ENCODE peak calls at places on chromosomes 12 and 14, in eight cellular contexts. One of them, this sample, is unnamed.

GRCh38 chr12:113700943-113701342 is 229.3 kb upstream of the LHX5 start:
- DNase-seq in mesendoderm: peak; percentile 89
- DNase-seq in GM10248: no peak
- DNase-seq in A549: no peak
- DNase-seq in Right ventricle myocardium superior: no peak
- DNase-seq in choroid plexus epithelial cell: peak; percentile 50
- DNase-seq in hepatocyte: peak; percentile 28
- DNase-seq in activated CD8-positive, alpha-beta memory T cell treated with anti-CD3 and anti-CD28 coated beads for 24 hours: no peak
- DNase-seq in this sample: peak; percentile 31

GRCh38 chr12:12425616-12426015 is 68.7 kb downstream of the BORCS5 start:
- DNase-seq in choroid plexus epithelial cell: peak; percentile 66
- DNase-seq in hepatocyte: no peak
- DNase-seq in Right ventricle myocardium superior: no peak
- DNase-seq in GM10248: no peak
- DNase-seq in activated CD8-positive, alpha-beta memory T cell treated with anti-CD3 and anti-CD28 coated beads for 24 hours: no peak
- DNase-seq in A549: no peak
- DNase-seq in mesendoderm: no peak
- DNase-seq in this sample: peak; percentile 36

GRCh38 chr12:67068204-67068731 is 200.9 kb upstream of the CAND1 start:
- DNase-seq in choroid plexus epithelial cell: no peak
- DNase-seq in hepatocyte: peak; percentile 44
- DNase-seq in A549: no peak
- DNase-seq in GM10248: peak; percentile 3
- DNase-seq in mesendoderm: peak; percentile 72
- DNase-seq in activated CD8-positive, alpha-beta memory T cell treated with anti-CD3 and anti-CD28 coated beads for 24 hours: peak; percentile 61
- DNase-seq in Right ventricle myocardium superior: no peak
- DNase-seq in this sample: no peak

GRCh38 chr14:58098507-58098906 is 53.5 kb downstream of the ARMH4 start:
- DNase-seq in A549: no peak
- DNase-seq in Right ventricle myocardium superior: no peak
- DNase-seq in activated CD8-positive, alpha-beta memory T cell treated with anti-CD3 and anti-CD28 coated beads for 24 hours: no peak
- DNase-seq in hepatocyte: no peak
- DNase-seq in mesendoderm: peak; percentile 71
- DNase-seq in GM10248: no peak
- DNase-seq in choroid plexus epithelial cell: no peak
- DNase-seq in this sample: no peak

GRCh38 chr12:6199531-6200265 is 502 bp upstream of the CD9 start:
- DNase-seq in Right ventricle myocardium superior: peak; percentile 68
- DNase-seq in mesendoderm: peak; percentile 92
- DNase-seq in GM10248: no peak
- DNase-seq in choroid plexus epithelial cell: peak; percentile 53
- DNase-seq in A549: no peak
- DNase-seq in hepatocyte: peak; percentile 66
- DNase-seq in activated CD8-positive, alpha-beta memory T cell treated with anti-CD3 and anti-CD28 coated beads for 24 hours: no peak
- DNase-seq in this sample: peak; percentile 35

GRCh38 chr12:102568151-102568815 is 87.9 kb upstream of the IGF1 start:
- DNase-seq in choroid plexus epithelial cell: no peak
- DNase-seq in mesendoderm: no peak
- DNase-seq in GM10248: no peak
- DNase-seq in A549: no peak
- DNase-seq in activated CD8-positive, alpha-beta memory T cell treated with anti-CD3 and anti-CD28 coated beads for 24 hours: no peak
- DNase-seq in Right ventricle myocardium superior: no peak
- DNase-seq in hepatocyte: no peak
- DNase-seq in this sample: no peak

GRCh38 chr12:50520808-50521207 is 16.0 kb downstream of the DIP2B start:
- DNase-seq in activated CD8-positive, alpha-beta memory T cell treated with anti-CD3 and anti-CD28 coated beads for 24 hours: peak; percentile 13
- DNase-seq in choroid plexus epithelial cell: peak; percentile 26
- DNase-seq in A549: no peak
- DNase-seq in hepatocyte: no peak
- DNase-seq in Right ventricle myocardium superior: no peak
- DNase-seq in mesendoderm: no peak
- DNase-seq in GM10248: no peak
- DNase-seq in this sample: no peak

GRCh38 chr12:45257185-45257585 is 41.3 kb downstream of the ANO6 start:
- DNase-seq in choroid plexus epithelial cell: no peak
- DNase-seq in hepatocyte: no peak
- DNase-seq in mesendoderm: no peak
- DNase-seq in Right ventricle myocardium superior: no peak
- DNase-seq in activated CD8-positive, alpha-beta memory T cell treated with anti-CD3 and anti-CD28 coated beads for 24 hours: no peak
- DNase-seq in GM10248: peak; percentile 54
- DNase-seq in A549: no peak
- DNase-seq in this sample: peak; percentile 0

GRCh38 chr12:89108265-89108664 is 244.0 kb downstream of the DUSP6 start:
- DNase-seq in A549: no peak
- DNase-seq in activated CD8-positive, alpha-beta memory T cell treated with anti-CD3 and anti-CD28 coated beads for 24 hours: no peak
- DNase-seq in Right ventricle myocardium superior: no peak
- DNase-seq in choroid plexus epithelial cell: no peak
- DNase-seq in mesendoderm: no peak
- DNase-seq in hepatocyte: no peak
- DNase-seq in GM10248: no peak
- DNase-seq in this sample: no peak

GRCh38 chr12:64180951-64181350 is 41.1 kb downstream of the KICS2 start:
- DNase-seq in mesendoderm: no peak
- DNase-seq in GM10248: no peak
- DNase-seq in Right ventricle myocardium superior: no peak
- DNase-seq in activated CD8-positive, alpha-beta memory T cell treated with anti-CD3 and anti-CD28 coated beads for 24 hours: no peak
- DNase-seq in choroid plexus epithelial cell: peak; percentile 61
- DNase-seq in A549: no peak
- DNase-seq in hepatocyte: no peak
- DNase-seq in this sample: peak; percentile 84

GRCh38 chr14:89443002-89443660 is 26.1 kb upstream of the FOXN3 start:
- DNase-seq in Right ventricle myocardium superior: no peak
- DNase-seq in A549: no peak
- DNase-seq in mesendoderm: peak; percentile 72
- DNase-seq in activated CD8-positive, alpha-beta memory T cell treated with anti-CD3 and anti-CD28 coated beads for 24 hours: no peak
- DNase-seq in hepatocyte: no peak
- DNase-seq in GM10248: no peak
- DNase-seq in choroid plexus epithelial cell: peak; percentile 67
- DNase-seq in this sample: peak; percentile 38

GRCh38 chr14:105138021-105138541 is 30.5 kb downstream of the JAG2 start:
- DNase-seq in hepatocyte: no peak
- DNase-seq in GM10248: no peak
- DNase-seq in Right ventricle myocardium superior: no peak
- DNase-seq in activated CD8-positive, alpha-beta memory T cell treated with anti-CD3 and anti-CD28 coated beads for 24 hours: no peak
- DNase-seq in A549: no peak
- DNase-seq in choroid plexus epithelial cell: no peak
- DNase-seq in mesendoderm: no peak
- DNase-seq in this sample: no peak

GRCh38 chr12:125122668-125123067 is 57.4 kb downstream of the AACS start:
- DNase-seq in choroid plexus epithelial cell: no peak
- DNase-seq in hepatocyte: no peak
- DNase-seq in Right ventricle myocardium superior: no peak
- DNase-seq in mesendoderm: peak; percentile 32
- DNase-seq in A549: no peak
- DNase-seq in GM10248: no peak
- DNase-seq in activated CD8-positive, alpha-beta memory T cell treated with anti-CD3 and anti-CD28 coated beads for 24 hours: no peak
- DNase-seq in this sample: no peak

GRCh38 chr12:53060721-53061276 is 10.9 kb downstream of the TNS2 start:
- DNase-seq in activated CD8-positive, alpha-beta memory T cell treated with anti-CD3 and anti-CD28 coated beads for 24 hours: no peak
- DNase-seq in mesendoderm: no peak
- DNase-seq in Right ventricle myocardium superior: peak; percentile 57
- DNase-seq in GM10248: no peak
- DNase-seq in A549: no peak
- DNase-seq in hepatocyte: peak; percentile 19
- DNase-seq in choroid plexus epithelial cell: no peak
- DNase-seq in this sample: no peak

This sample was measured in HCEC 1CT.